ENCODE peak calls at places on chromosomes 11 and 22, in six cellular contexts. H, B, T, N, W and Z are unnamed samples.

GRCh38 chr11:134049303-134049702 is 19.6 kb upstream of the JAM3 start:
- DNase-seq in T (no peak), B (no peak), N (no peak), W (no peak), H (no peak), Z (no peak)

GRCh38 chr11:74650498-74650897 is 58.1 kb downstream of the POLD3 start:
- DNase-seq in N (no peak), H (no peak), B (no peak), W (no peak), T (no peak), Z (no peak)

GRCh38 chr22:17980638-17981051 is 43.7 kb downstream of the MICAL3 start:
- DNase-seq in N (no peak), W (no peak), H (no peak), B (peak; percentile 90), T (peak; percentile 43), Z (no peak)

GRCh38 chr11:6079463-6079862 is 28.0 kb upstream of the OR56B4 start:
- DNase-seq in H (no peak), B (no peak), W (no peak), N (no peak), T (no peak), Z (no peak)

GRCh38 chr11:11125618-11126017 is 227.4 kb downstream of the CSNK2A3 start:
- DNase-seq in W (no peak), H (no peak), T (no peak), N (no peak), B (no peak), Z (no peak)

GRCh38 chr11:55819330-55819729 is at the start of gene OR5D18:
- DNase-seq in H (no peak), N (no peak), W (no peak), B (no peak), T (no peak), Z (no peak)

GRCh38 chr22:47309946-47310345 is 547.5 kb downstream of the TBC1D22A start:
- DNase-seq in B (no peak), W (no peak), T (no peak), N (no peak), H (no peak), Z (no peak)

GRCh38 chr11:15985127-15985862 is 371.1 kb downstream of the SOX6 start:
- DNase-seq in H (no peak), W (no peak), N (no peak), B (no peak), T (no peak), Z (no peak)

GRCh38 chr11:69358398-69359080 is 64.6 kb downstream of the MYEOV start:
- DNase-seq in W (no peak), T (no peak), N (no peak), B (no peak), H (no peak), Z (no peak)

GRCh38 chr11:13046626-13047570 is 37.8 kb downstream of the RASSF10 start:
- DNase-seq in T (no peak), B (no peak), W (no peak), N (no peak), H (no peak), Z (no peak)

GRCh38 chr11:113168358-113168757 is 146.0 kb upstream of the TTC12 start:
- DNase-seq in B (no peak), N (no peak), H (no peak), W (no peak), T (no peak), Z (no peak)

GRCh38 chr11:95588821-95589220 is 200.8 kb downstream of the FAM76B start:
- DNase-seq in W (no peak), H (no peak), B (no peak), N (no peak), T (no peak), Z (no peak)

GRCh38 chr11:76233196-76233921 is 27.1 kb upstream of the WNT11 start:
- DNase-seq in W (no peak), B (no peak), T (no peak), N (no peak), H (no peak), Z (no peak)

GRCh38 chr22:38228326-38228872 is 26.6 kb downstream of the MAFF start:
- DNase-seq in H (no peak), N (no peak), T (no peak), W (no peak), B (no peak), Z (no peak)

GRCh38 chr11:44589301-44589700 is 23.8 kb downstream of the CD82 start:
- DNase-seq in N (no peak), T (no peak), W (no peak), B (no peak), H (no peak), Z (no peak)

GRCh38 chr11:65432133-65432650 is 9.6 kb downstream of the NEAT1 start:
- DNase-seq in T (no peak), W (no peak), B (no peak), N (no peak), H (no peak), Z (no peak)

GRCh38 chr22:17130199-17130598 is 9.0 kb upstream of the TMEM121B start:
- DNase-seq in T (no peak), H (no peak), B (no peak), W (no peak), N (no peak), Z (no peak)

GRCh38 chr11:35911616-35912165 is 32.2 kb upstream of the LDLRAD3 start:
- DNase-seq in W (no peak), B (no peak), H (no peak), T (no peak), N (no peak), Z (no peak)

GRCh38 chr22:19429950-19430889 is 1.3 kb downstream of the HIRA start:
- DNase-seq in N (peak; percentile 75), T (no peak), B (peak; percentile 77), H (no peak), W (no peak), Z (peak; percentile 22)

GRCh38 chr11:93849751-93850584 is 450 bp downstream of the VSTM5 start:
- DNase-seq in T (no peak), N (no peak), W (no peak), B (peak; percentile 41), H (no peak), Z (no peak)

GRCh38 chr11:11843233-11843632 is 1.5 kb downstream of the USP47 start:
- DNase-seq in W (no peak), B (no peak), N (peak; percentile 58), H (no peak), T (no peak), Z (no peak)

GRCh38 chr11:33802414-33802950 is 28.2 kb upstream of the FBXO3 start:
- DNase-seq in N (peak; percentile 37), W (peak; percentile 67), T (no peak), H (no peak), B (no peak), Z (no peak)

GRCh38 chr22:30245985-30246901 is at the start of gene LIF:
- DNase-seq in H (no peak), W (no peak), T (peak; percentile 77), B (peak; percentile 65), N (no peak), Z (peak; percentile 60)
- TF ChIP-seq TAF1 in H (no peak), W (no peak), T (no peak), B (no peak), N (peak; percentile 26), Z (no peak)

DNA sequence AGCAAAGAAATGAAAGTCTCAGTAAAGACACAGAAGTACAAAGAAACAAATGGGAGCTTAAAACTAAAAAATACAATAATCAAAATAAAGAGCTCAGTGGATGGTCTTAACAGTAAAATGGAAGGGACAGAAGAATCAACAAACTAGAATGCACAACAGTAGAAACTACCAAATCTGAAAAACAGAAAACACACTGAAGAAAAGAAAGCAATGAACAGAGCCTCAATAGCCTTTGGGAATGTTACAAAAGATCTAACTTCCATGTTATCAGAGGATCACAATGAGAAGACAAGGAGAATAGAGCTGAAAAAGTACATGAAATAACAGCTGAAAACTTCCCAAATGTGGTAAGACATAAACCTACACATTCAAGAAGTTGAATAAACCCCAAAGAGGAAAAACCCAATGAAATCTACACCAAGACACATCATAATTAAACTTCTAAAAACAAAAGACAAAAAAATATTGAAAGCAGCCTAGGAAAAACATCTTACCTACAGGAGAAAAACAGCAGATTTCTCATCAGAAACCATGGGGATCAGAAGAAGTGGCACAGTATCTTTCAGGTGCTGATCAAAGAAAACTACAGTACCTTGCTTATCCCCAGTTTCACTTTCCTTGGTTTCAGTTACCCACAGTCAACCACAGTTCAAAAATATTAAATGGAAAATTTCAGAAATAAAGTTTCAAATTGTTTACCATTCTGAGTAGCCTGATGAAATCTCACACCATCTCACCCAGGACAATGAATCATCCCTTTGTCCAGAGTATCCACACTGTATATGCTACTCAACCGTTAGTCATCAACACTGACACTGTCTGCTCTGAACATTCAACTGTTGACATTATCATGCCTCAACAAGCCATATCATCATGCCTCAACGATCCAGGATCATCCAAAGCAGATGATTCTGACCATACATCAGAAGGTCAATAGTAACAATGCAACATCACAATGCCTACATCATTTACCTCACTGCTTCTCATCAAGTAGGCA is 22.2 kb downstream of the RRAS2 start:
- DNase-seq in W (no peak), N (peak; percentile 85), B (peak; percentile 25), H (no peak), T (no peak), Z (no peak)
- TF ChIP-seq POLR2AphosphoS5 in W (peak; percentile 44), N (no peak), B (peak; percentile 29), H (no peak), T (no peak), Z (no peak)

DNA sequence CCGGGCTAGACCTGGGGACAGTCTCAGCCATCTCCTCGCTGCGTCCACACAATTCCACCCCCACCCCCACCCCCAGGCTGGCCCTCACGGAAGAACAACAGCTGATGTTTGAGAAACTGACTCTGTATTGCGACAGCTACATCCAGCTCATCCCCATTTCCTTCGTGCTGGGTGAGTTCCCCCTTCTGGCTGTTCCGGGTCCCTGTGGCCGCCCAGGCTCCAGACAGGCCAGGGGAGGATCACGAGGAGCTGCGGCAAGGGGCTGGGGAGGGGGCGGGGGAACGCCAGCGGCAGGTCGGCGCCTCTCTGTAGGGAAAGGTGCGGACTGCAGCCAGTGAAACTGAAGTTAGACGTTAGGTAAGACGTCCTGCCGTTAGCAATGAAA is 4.9 kb downstream of the BEST1 start:
- DNase-seq in H (no peak), B (peak; percentile 21), W (no peak), T (no peak), N (peak; percentile 59), Z (no peak)
- TF ChIP-seq POLR2A in H (no peak), B (no peak), W (no peak), T (no peak), N (no peak), Z (no peak)

GRCh38 chr11:70423523-70424505 is 25.5 kb downstream of the CTTN start:
- DNase-seq in T (peak; percentile 71), W (no peak), N (peak; percentile 50), H (peak; percentile 44), B (peak; percentile 69), Z (peak; percentile 58)

GRCh38 chr11:70428701-70429427 is 30.5 kb downstream of the CTTN start:
- DNase-seq in B (no peak), H (no peak), T (no peak), N (no peak), W (no peak), Z (no peak)

GRCh38 chr11:70421123-70421522 is 22.8 kb downstream of the CTTN start:
- DNase-seq in H (no peak), B (no peak), N (no peak), T (no peak), W (no peak), Z (no peak)

GRCh38 chr11:70422692-70423522 is 24.6 kb downstream of the CTTN start:
- DNase-seq in W (no peak), T (no peak), H (no peak), B (no peak), N (no peak), Z (no peak)

DNA sequence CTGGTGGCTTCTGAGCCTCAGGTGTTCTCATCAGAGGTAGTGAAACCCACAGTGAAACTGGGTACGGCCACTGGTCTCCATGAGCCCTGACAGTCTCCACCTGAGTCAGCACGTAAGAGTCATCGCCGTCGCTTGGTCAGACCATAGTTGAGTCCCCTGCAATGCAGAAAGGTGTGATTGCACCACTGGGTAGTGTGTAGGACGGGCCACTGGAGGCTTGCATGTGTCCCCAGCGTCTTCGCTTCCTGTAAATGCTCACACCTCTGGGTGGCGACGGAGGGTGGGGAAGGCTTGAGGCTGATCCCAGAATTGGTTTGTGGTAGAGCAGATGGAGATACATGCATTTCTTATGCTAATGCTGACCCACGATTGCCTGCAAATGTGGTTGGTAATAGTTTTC is 26.4 kb downstream of the CTTN start:
- DNase-seq in B (no peak), T (peak; percentile 51), N (no peak), H (peak; percentile 26), W (no peak), Z (no peak)
- TF ChIP-seq TAF1 in B (no peak), T (no peak), N (no peak), H (no peak), W (no peak), Z (no peak)